ENCODE peak calls at places on chromosomes 3 and 15, in six cellular contexts. S, B, J, K, E and I are unnamed samples.
A peak's percentile ranks its signal among the peaks of the same experiment; 100 is the strongest.

GRCh38 chr3:126554560-126555525 is 3.9 kb downstream of the C3orf22 start:
- DNase-seq in E (no peak), J (peak; percentile 7), B (peak; percentile 25), K (no peak), S (no peak), I (no peak)

GRCh38 chr15:41115088-41115651 is 910 bp downstream of the INO80 start:
- DNase-seq in S (no peak), B (peak; percentile 58), J (no peak), E (peak; percentile 28), K (no peak), I (no peak)

GRCh38 chr3:15206662-15207576 is 873 bp downstream of the CAPN7 start:
- DNase-seq in J (peak; percentile 32), B (peak; percentile 53), E (peak; percentile 59), S (peak; percentile 22), K (peak; percentile 24), I (peak; percentile 30)

GRCh38 chr3:157360044-157360443 is 76.6 kb upstream of the PTX3 start:
- DNase-seq in S (no peak), B (no peak), E (no peak), J (no peak), K (no peak), I (peak; percentile 37)

GRCh38 chr3:25339220-25339619 is 88.8 kb upstream of the RARB start:
- DNase-seq in B (no peak), J (no peak), S (no peak), E (no peak), K (no peak), I (no peak)

GRCh38 chr3:76245622-76246021 is 460.3 kb upstream of the ZNF717 start:
- DNase-seq in J (no peak), S (no peak), E (no peak), B (no peak), K (no peak), I (no peak)

GRCh38 chr3:27423463-27423862 is 54.3 kb upstream of the NEK10 start:
- DNase-seq in S (no peak), E (no peak), B (no peak), J (no peak), K (no peak), I (peak; percentile 12)

GRCh38 chr3:156180077-156180476 is 59.7 kb downstream of the KCNAB1 start:
- DNase-seq in S (no peak), B (no peak), J (no peak), E (no peak), K (no peak), I (no peak)

GRCh38 chr3:42025388-42026138 is 63.7 kb upstream of the ULK4 start:
- DNase-seq in J (peak; percentile 79), B (no peak), S (peak; percentile 94), E (peak; percentile 89), K (peak; percentile 96), I (peak; percentile 67)

GRCh38 chr3:171564723-171565122 is 104.5 kb upstream of the TNIK start:
- DNase-seq in E (no peak), S (no peak), K (no peak), B (no peak), J (no peak), I (no peak)

GRCh38 chr3:14175383-14176037 is 2.9 kb downstream of the XPC start:
- DNase-seq in E (peak; percentile 24), K (no peak), B (no peak), J (no peak), S (no peak), I (no peak)

GRCh38 chr3:72847751-72848702 is at the start of gene SHQ1:
- DNase-seq in S (peak; percentile 97), K (peak; percentile 95), E (peak; percentile 88), B (peak; percentile 91), J (peak; percentile 97), I (peak; percentile 85)
- TF ChIP-seq POLR2A in S (no peak), K (no peak), E (peak; percentile 73), B (peak; percentile 88), J (no peak), I (peak; percentile 90)

GRCh38 chr3:55532806-55533205 is 45.7 kb upstream of the WNT5A start:
- DNase-seq in K (no peak), B (no peak), E (no peak), J (no peak), S (no peak), I (no peak)
- TF ChIP-seq POLR2A in K (no peak), B (no peak), E (no peak), J (no peak), S (no peak), I (no peak)

GRCh38 chr15:84799511-84800187 is 17.5 kb upstream of the ALPK3 start:
- DNase-seq in J (no peak), K (no peak), S (no peak), B (no peak), E (no peak), I (no peak)

GRCh38 chr15:84797212-84797611 is 19.9 kb upstream of the ALPK3 start:
- DNase-seq in B (no peak), J (no peak), S (no peak), K (no peak), E (no peak), I (peak; percentile 23)

GRCh38 chr15:84800365-84800806 is 16.8 kb upstream of the ALPK3 start:
- DNase-seq in E (no peak), K (no peak), B (no peak), S (no peak), J (no peak), I (no peak)

GRCh38 chr15:84798436-84798946 is 18.7 kb upstream of the ALPK3 start:
- DNase-seq in B (no peak), J (no peak), K (no peak), E (no peak), S (no peak), I (no peak)

DNA sequence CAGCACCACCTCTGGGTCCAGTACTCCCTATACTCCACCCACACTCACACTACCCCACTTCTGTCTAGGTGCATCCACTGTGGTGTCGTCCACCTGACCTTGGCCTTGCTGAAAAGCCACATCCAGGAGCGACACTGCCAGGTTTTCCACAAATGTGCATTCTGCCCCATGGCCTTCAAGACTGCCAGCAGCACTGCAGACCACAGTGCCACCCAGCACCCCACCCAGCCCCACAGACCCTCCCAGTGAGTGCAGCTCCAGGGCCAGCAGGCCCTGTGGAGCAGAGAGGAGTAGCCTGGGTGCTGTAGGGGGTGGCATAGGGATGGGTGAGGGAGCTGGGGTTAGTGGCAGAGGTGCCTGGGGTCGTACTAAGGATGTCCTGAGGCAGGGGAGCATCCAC is 19.4 kb upstream of the ALPK3 start:
- DNase-seq in K (no peak), J (no peak), B (no peak), E (no peak), S (no peak), I (no peak)
- TF ChIP-seq POLR2A in K (no peak), J (no peak), B (no peak), E (no peak), S (no peak), I (no peak)

GRCh38 chr3:138915503-138916498 is 31.1 kb downstream of the FOXL2 start:
- DNase-seq in J (peak; percentile 94), K (peak; percentile 90), S (peak; percentile 93), B (peak; percentile 76), E (peak; percentile 92), I (peak; percentile 92)
- TF ChIP-seq POLR2A in J (no peak), K (no peak), S (no peak), B (peak; percentile 41), E (peak; percentile 72), I (peak; percentile 30)

DNA sequence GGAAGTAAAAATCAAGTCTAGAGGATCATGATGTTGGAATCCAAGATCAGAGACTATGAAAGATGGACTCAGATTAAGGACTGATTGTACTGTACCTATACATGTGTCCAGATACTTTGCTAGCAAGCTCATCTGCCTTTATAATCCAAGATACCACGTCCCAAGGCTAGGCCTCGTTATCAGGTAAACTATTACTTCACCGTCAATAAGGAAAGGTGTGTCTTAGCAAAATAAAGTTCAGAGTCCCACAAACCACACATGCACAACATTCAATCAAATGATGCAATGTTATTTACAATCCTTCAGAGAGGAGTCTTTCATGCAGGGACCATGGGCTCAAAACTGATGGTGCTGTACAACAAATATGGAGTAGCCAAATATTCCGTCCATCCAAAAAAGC is 1092.9 kb downstream of the IGSF11 start:
- DNase-seq in K (no peak), E (no peak), J (no peak), B (no peak), S (no peak), I (no peak)
- TF ChIP-seq POLR2A in K (no peak), E (no peak), J (no peak), B (no peak), S (no peak), I (no peak)

DNA sequence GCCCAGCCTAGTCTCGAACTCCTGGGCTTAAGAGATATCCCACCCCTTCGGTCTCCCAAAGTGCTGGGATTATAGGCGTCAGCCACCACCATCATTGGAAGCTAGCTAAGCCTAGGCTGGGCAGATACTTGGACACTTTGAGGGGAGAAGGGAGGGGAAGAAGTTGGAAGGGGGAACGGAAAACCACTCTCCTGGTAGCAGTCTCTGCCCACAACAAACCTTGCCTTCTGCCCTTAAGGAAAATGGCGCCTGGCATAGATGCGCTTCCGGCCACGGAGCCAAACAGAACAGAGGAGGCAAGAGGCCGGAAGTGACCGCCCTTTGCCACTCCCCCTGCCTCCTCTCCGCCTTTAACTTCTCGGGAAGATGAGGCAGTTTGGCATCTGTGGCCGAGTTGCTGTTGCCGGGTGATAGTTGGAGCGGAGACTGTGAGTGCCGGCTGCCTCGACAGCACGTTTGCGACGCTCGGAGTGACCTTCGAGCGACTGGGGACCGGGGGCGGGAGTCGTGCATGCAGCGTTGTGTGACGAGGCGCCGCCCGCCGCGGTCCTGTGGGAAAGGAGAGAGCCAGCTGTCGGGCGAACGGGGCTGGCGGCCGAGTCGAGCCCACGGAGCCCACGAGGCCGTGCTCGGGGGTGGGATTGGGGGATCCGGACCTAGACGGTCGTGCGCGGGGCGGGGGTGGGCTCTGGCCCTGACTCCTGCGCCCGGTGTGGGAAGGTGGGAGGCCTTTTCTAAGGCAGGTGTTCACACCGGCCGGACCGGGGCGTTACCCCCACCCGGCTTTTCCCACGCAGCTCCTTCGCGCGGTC is at the start of gene MFN1:
- DNase-seq in E (peak; percentile 91), K (peak; percentile 97), J (peak; percentile 95), S (peak; percentile 95), B (peak; percentile 93), I (peak; percentile 91)
- TF ChIP-seq POLR2A in E (peak; percentile 87), K (no peak), J (no peak), S (no peak), B (peak; percentile 87), I (peak; percentile 79)

DNA sequence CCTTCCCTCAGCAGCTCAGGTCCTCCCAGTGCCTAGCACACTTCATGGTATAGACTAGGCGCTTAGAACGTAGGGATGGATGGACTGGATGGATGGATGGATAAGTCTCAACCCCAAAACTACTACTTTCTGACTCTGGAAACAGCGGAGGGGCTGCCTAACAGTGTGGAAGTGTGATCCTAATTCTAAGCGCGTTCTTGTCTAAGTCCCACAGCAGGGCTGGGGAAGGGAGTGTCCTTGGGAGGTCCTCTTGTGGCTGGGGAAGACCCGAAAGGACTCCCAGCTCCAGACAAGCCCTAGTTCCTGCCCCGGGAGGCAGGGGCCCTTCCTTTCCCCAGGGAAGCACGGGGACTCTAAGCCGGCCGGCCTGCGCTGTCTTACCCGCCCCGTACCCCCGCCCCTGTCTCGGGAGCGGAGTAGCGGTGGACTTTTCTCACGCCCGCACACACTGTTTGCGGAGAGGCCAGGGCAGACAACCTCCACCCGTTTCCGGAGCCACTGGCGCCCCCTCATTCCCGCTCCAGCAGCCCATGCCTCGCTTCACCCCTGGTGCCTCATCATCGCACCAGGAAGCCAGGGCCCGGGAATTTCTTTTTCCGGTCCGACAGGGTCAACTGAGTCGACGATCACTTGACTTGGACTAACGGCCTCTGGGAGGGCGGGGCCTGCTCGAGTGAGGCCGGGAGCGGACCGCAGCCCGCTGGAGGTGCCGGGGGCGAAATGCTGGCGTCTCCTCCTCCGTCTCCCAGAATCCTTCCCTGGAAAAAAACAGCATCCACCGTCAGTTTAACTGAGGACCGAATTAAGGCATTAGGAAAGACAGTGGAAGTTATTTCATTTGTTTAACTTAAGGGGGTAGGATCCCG is 133.3 kb downstream of the TBC1D2B start:
- DNase-seq in J (peak; percentile 80), K (peak; percentile 80), B (peak; percentile 88), S (peak; percentile 88), E (peak; percentile 68), I (no peak)
- TF ChIP-seq POLR2A in J (no peak), K (no peak), B (peak; percentile 40), S (no peak), E (peak; percentile 49), I (no peak)